ENCODE peak calls at places on chromosomes 3 and 15, in six cellular contexts. One of them, this sample, is unnamed.

GRCh38 chr15:91857772-91858171 is 4.3 kb downstream of the SLCO3A1 start:
- DNase-seq in astrocyte: no peak
- DNase-seq in spleen: no peak
- DNase-seq in IMR-90: no peak
- DNase-seq in coronary artery: no peak
- DNase-seq in psoas muscle: no peak
- DNase-seq in this sample: no peak

GRCh38 chr3:14793126-14793857 is 25.5 kb upstream of the FGD5 start:
- DNase-seq in astrocyte: no peak
- DNase-seq in coronary artery: peak; percentile 74
- DNase-seq in IMR-90: no peak
- DNase-seq in psoas muscle: peak; percentile 61
- DNase-seq in spleen: peak; percentile 59
- DNase-seq in this sample: no peak

GRCh38 chr3:134485075-134485536 is 679 bp downstream of the ANAPC13 start:
- DNase-seq in coronary artery: no peak
- DNase-seq in psoas muscle: peak; percentile 62
- DNase-seq in IMR-90: no peak
- DNase-seq in spleen: no peak
- DNase-seq in astrocyte: no peak
- DNase-seq in this sample: no peak

GRCh38 chr3:72947715-72948507 is 48.7 kb upstream of the PPP4R2 start:
- DNase-seq in psoas muscle: no peak
- DNase-seq in IMR-90: no peak
- DNase-seq in astrocyte: no peak
- DNase-seq in spleen: no peak
- DNase-seq in coronary artery: no peak
- DNase-seq in this sample: no peak

GRCh38 chr3:85740561-85740960 is 781.8 kb downstream of the CADM2 start:
- DNase-seq in psoas muscle: no peak
- DNase-seq in astrocyte: peak; percentile 22
- DNase-seq in spleen: no peak
- DNase-seq in coronary artery: no peak
- DNase-seq in IMR-90: no peak
- DNase-seq in this sample: no peak

GRCh38 chr15:77002954-77003912 is 8.3 kb downstream of the PSTPIP1 start:
- DNase-seq in psoas muscle: peak; percentile 69
- DNase-seq in IMR-90: no peak
- DNase-seq in spleen: peak; percentile 93
- DNase-seq in coronary artery: no peak
- DNase-seq in astrocyte: no peak
- DNase-seq in this sample: no peak

GRCh38 chr3:52181543-52181942 is 16.4 kb upstream of the ALAS1 start:
- DNase-seq in astrocyte: peak; percentile 60
- DNase-seq in spleen: peak; percentile 43
- DNase-seq in IMR-90: peak; percentile 72
- DNase-seq in psoas muscle: no peak
- DNase-seq in coronary artery: no peak
- DNase-seq in this sample: no peak

GRCh38 chr3:113214227-113214626 is 2.9 kb downstream of the BOC start:
- DNase-seq in IMR-90: no peak
- DNase-seq in psoas muscle: no peak
- DNase-seq in spleen: no peak
- DNase-seq in coronary artery: no peak
- DNase-seq in astrocyte: no peak
- DNase-seq in this sample: no peak

GRCh38 chr3:22922317-22922716 is 280.8 kb upstream of the UBE2E2 start:
- DNase-seq in coronary artery: no peak
- DNase-seq in IMR-90: peak; percentile 9
- DNase-seq in spleen: no peak
- DNase-seq in psoas muscle: no peak
- DNase-seq in astrocyte: no peak
- DNase-seq in this sample: peak; percentile 18

GRCh38 chr3:111277226-111277625 is 205.6 kb downstream of the NECTIN3 start:
- DNase-seq in astrocyte: peak; percentile 60
- DNase-seq in coronary artery: no peak
- DNase-seq in psoas muscle: no peak
- DNase-seq in IMR-90: peak; percentile 74
- DNase-seq in spleen: no peak
- DNase-seq in this sample: no peak

GRCh38 chr15:27937873-27938272 is 161.2 kb downstream of the OCA2 start:
- DNase-seq in psoas muscle: no peak
- DNase-seq in spleen: no peak
- DNase-seq in IMR-90: no peak
- DNase-seq in coronary artery: no peak
- DNase-seq in astrocyte: peak; percentile 40
- DNase-seq in this sample: no peak

GRCh38 chr3:120144267-120144666 is 50.0 kb upstream of the GSK3B start:
- DNase-seq in astrocyte: peak; percentile 46
- DNase-seq in psoas muscle: no peak
- DNase-seq in spleen: no peak
- DNase-seq in coronary artery: no peak
- DNase-seq in IMR-90: peak; percentile 43
- DNase-seq in this sample: peak; percentile 89

GRCh38 chr15:91099616-91100560 is at the start of gene SV2B:
- DNase-seq in psoas muscle: no peak
- DNase-seq in coronary artery: no peak
- DNase-seq in IMR-90: peak; percentile 42
- DNase-seq in spleen: peak; percentile 80
- DNase-seq in astrocyte: peak; percentile 32
- DNase-seq in this sample: peak; percentile 26

GRCh38 chr15:69031013-69032001 is 16.8 kb downstream of the NOX5 start:
- DNase-seq in IMR-90: no peak
- DNase-seq in psoas muscle: peak; percentile 67
- DNase-seq in spleen: peak; percentile 87
- DNase-seq in coronary artery: no peak
- DNase-seq in astrocyte: peak; percentile 27
- DNase-seq in this sample: peak; percentile 38

GRCh38 chr15:68275165-68275746 is 2.3 kb upstream of the FEM1B start:
- DNase-seq in psoas muscle: no peak
- DNase-seq in coronary artery: no peak
- DNase-seq in astrocyte: no peak
- DNase-seq in IMR-90: peak; percentile 88
- DNase-seq in spleen: no peak
- DNase-seq in this sample: no peak

GRCh38 chr3:13133471-13133981 is 60.3 kb upstream of the IQSEC1 start:
- DNase-seq in IMR-90: no peak
- DNase-seq in psoas muscle: no peak
- DNase-seq in coronary artery: peak; percentile 55
- DNase-seq in astrocyte: no peak
- DNase-seq in spleen: peak; percentile 51
- DNase-seq in this sample: no peak

GRCh38 chr3:4887177-4887576 is 92.1 kb upstream of the BHLHE40 start:
- DNase-seq in spleen: no peak
- DNase-seq in coronary artery: no peak
- DNase-seq in astrocyte: no peak
- DNase-seq in psoas muscle: no peak
- DNase-seq in IMR-90: no peak
- DNase-seq in this sample: no peak

GRCh38 chr15:50415752-50416404 is 8.3 kb upstream of the USP8 start:
- DNase-seq in astrocyte: peak; percentile 13
- DNase-seq in spleen: no peak
- DNase-seq in psoas muscle: no peak
- DNase-seq in coronary artery: no peak
- DNase-seq in IMR-90: peak; percentile 37
- DNase-seq in this sample: no peak

GRCh38 chr15:52060511-52060910 is 41.5 kb downstream of the MAPK6 start:
- DNase-seq in coronary artery: no peak
- DNase-seq in IMR-90: no peak
- DNase-seq in astrocyte: no peak
- DNase-seq in spleen: no peak
- DNase-seq in psoas muscle: no peak
- DNase-seq in this sample: no peak

GRCh38 chr3:66989860-66990696 is 8.0 kb upstream of the KBTBD8 start:
- DNase-seq in psoas muscle: no peak
- DNase-seq in astrocyte: no peak
- DNase-seq in spleen: no peak
- DNase-seq in coronary artery: no peak
- DNase-seq in IMR-90: no peak
- DNase-seq in this sample: no peak

GRCh38 chr3:66994588-66994987 is 3.5 kb upstream of the KBTBD8 start:
- DNase-seq in astrocyte: no peak
- DNase-seq in coronary artery: no peak
- DNase-seq in IMR-90: no peak
- DNase-seq in psoas muscle: no peak
- DNase-seq in spleen: no peak
- DNase-seq in this sample: no peak

GRCh38 chr3:66991478-66991877 is 6.6 kb upstream of the KBTBD8 start:
- DNase-seq in astrocyte: peak; percentile 62
- DNase-seq in spleen: no peak
- DNase-seq in coronary artery: no peak
- DNase-seq in psoas muscle: no peak
- DNase-seq in IMR-90: peak; percentile 96
- DNase-seq in this sample: peak; percentile 59

GRCh38 chr3:66989241-66989640 is 8.9 kb upstream of the KBTBD8 start:
- DNase-seq in psoas muscle: no peak
- DNase-seq in IMR-90: no peak
- DNase-seq in astrocyte: no peak
- DNase-seq in coronary artery: no peak
- DNase-seq in spleen: no peak
- DNase-seq in this sample: no peak

DNA sequence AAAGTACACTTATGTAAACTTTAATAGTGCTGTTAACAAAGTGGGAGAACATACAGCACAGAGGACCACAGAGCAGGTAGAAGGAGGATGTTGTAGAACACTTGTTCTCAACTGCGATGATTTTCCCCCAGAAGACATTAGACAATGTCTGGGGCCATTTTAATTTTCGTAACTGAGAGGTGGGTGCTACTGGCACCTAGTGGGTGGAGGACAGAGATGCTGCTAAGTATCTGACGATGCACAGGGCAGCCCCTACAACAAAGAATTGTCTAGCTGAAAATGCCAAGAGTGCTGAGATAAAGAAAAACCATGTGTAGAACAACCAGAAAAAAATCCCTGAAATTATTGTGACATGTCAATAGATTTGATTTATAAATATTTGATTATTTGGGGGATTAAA is 5.0 kb upstream of the KBTBD8 start:
- DNase-seq in IMR-90: no peak
- DNase-seq in astrocyte: no peak
- DNase-seq in coronary artery: no peak
- DNase-seq in spleen: no peak
- DNase-seq in psoas muscle: no peak
- DNase-seq in this sample: no peak
- TF ChIP-seq CTCF in IMR-90: no peak
- TF ChIP-seq CTCF in astrocyte: no peak
- TF ChIP-seq CTCF in coronary artery: no peak
- TF ChIP-seq CTCF in spleen: no peak
- TF ChIP-seq CTCF in psoas muscle: no peak
- TF ChIP-seq CTCF in this sample: no peak

GRCh38 chr3:49805367-49805782 is 2.3 kb downstream of the INKA1 start:
- DNase-seq in spleen: peak; percentile 89
- DNase-seq in coronary artery: peak; percentile 96
- DNase-seq in IMR-90: peak; percentile 56
- DNase-seq in astrocyte: no peak
- DNase-seq in psoas muscle: peak; percentile 94
- DNase-seq in this sample: no peak

GRCh38 chr3:49804141-49805041 is 1.3 kb downstream of the INKA1 start:
- DNase-seq in spleen: peak; percentile 88
- DNase-seq in coronary artery: no peak
- DNase-seq in psoas muscle: peak; percentile 60
- DNase-seq in astrocyte: no peak
- DNase-seq in IMR-90: no peak
- DNase-seq in this sample: no peak

GRCh38 chr3:49803464-49804140 is 541 bp downstream of the INKA1 start:
- DNase-seq in IMR-90: peak; percentile 39
- DNase-seq in spleen: peak; percentile 90
- DNase-seq in psoas muscle: no peak
- DNase-seq in coronary artery: peak; percentile 86
- DNase-seq in astrocyte: peak; percentile 12
- DNase-seq in this sample: peak; percentile 82

GRCh38 chr3:49801160-49801559 is 1.5 kb upstream of the CDHR4 start:
- DNase-seq in spleen: no peak
- DNase-seq in astrocyte: no peak
- DNase-seq in coronary artery: no peak
- DNase-seq in psoas muscle: no peak
- DNase-seq in IMR-90: no peak
- DNase-seq in this sample: no peak

DNA sequence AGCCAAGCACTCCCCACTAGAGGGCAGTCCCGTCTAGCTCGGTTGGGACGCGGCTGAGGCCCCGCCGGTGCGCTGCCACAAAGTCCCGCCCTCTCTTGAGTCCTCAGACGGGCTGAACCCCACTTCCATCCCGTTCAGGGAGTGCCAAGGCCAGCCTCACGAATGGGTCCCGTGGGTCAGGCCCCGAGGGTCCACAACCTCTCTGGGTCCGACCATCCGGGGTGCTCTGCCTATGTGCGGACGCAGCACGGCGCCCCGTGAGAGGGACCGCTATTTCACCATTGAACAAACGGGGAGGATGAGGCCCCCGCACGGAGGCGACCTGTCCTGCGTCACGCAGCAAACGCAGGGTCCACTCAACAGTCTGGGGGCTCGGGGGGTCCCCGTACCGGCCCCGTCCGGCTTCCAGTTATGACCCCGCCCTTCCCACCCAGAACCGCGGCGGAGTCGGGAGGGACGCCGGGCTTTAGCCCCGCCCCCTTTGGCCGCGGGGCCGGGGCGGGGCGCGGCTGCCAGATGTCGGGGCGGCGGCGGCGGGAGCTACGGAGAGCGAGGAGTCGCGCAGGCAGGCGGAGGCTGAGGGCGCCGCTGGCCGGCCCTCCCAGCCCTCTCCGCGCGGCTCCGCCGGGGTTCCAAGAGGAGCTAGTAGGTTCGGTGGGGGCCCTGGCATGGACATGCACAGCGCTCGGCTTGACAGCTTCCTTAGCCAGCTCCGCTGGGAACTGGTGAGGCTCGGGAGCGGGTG is at the start of gene INKA1:
- DNase-seq in coronary artery: peak; percentile 89
- DNase-seq in psoas muscle: peak; percentile 94
- DNase-seq in IMR-90: peak; percentile 72
- DNase-seq in spleen: peak; percentile 99
- DNase-seq in astrocyte: peak; percentile 47
- DNase-seq in this sample: peak; percentile 55
- H3K27ac ChIP-seq in coronary artery: peak within 1 kb of the TSS; percentile 98
- H3K27ac ChIP-seq in psoas muscle: peak within 1 kb of the TSS; percentile 93
- H3K27ac ChIP-seq in IMR-90: peak within 1 kb of the TSS; percentile 81
- H3K27ac ChIP-seq in spleen: peak within 1 kb of the TSS; percentile 93
- H3K27ac ChIP-seq in astrocyte: peak within 1 kb of the TSS; percentile 41
- H3K27ac ChIP-seq in this sample: peak within 1 kb of the TSS; percentile 40

GRCh38 chr3:41716391-41716910 is 245.5 kb downstream of the ULK4 start:
- DNase-seq in psoas muscle: no peak
- DNase-seq in coronary artery: no peak
- DNase-seq in spleen: no peak
- DNase-seq in astrocyte: peak; percentile 6
- DNase-seq in IMR-90: peak; percentile 37
- DNase-seq in this sample: no peak
- TF ChIP-seq CTCF in psoas muscle: no peak
- TF ChIP-seq CTCF in coronary artery: no peak
- TF ChIP-seq CTCF in spleen: no peak
- TF ChIP-seq CTCF in astrocyte: peak; percentile 46
- TF ChIP-seq CTCF in IMR-90: peak; percentile 59
- TF ChIP-seq CTCF in this sample: peak; percentile 46

DNA sequence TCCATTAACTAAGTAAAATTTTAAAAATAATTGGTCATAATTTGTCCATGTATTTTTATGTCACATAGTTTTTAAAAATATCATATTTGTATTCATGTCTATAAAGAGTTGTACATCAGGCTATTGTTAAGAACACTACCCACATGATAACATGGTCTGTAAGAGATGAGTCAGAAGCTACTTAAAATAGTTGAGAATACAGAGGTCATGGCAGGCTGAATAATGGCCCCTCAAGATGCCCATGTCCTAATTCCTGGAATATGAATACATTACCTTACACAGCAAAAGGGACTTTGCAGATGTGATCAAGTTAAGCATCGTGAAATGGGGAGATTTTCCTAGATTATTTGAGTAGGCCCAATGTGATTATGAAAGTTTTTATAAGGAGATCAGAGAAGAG is 782.9 kb upstream of the GOLIM4 start:
- DNase-seq in astrocyte: peak; percentile 74
- DNase-seq in spleen: no peak
- DNase-seq in IMR-90: peak; percentile 47
- DNase-seq in coronary artery: no peak
- DNase-seq in psoas muscle: no peak
- DNase-seq in this sample: peak; percentile 26
- H3K27ac ChIP-seq in astrocyte: no peak overlapping the region
- H3K27ac ChIP-seq in spleen: no peak overlapping the region
- H3K27ac ChIP-seq in IMR-90: no peak overlapping the region
- H3K27ac ChIP-seq in coronary artery: no peak overlapping the region
- H3K27ac ChIP-seq in psoas muscle: no peak overlapping the region
- H3K27ac ChIP-seq in this sample: no peak overlapping the region